ENCODE peak calls at places on chromosomes 5 and 9, in seven cellular contexts. P, H, D, E, Q, N and G are unnamed samples.

GRCh38 chr5:64612349-64612961 is 77.8 kb upstream of the SHISAL2B start:
- DNase-seq in D (peak), E (peak), Q (no peak), H (peak), P (no peak), N (peak), G (peak)

GRCh38 chr5:104793031-104793430 is 1230.4 kb upstream of the NUDT12 start:
- DNase-seq in N (no peak), E (peak), P (no peak), Q (no peak), H (peak), D (no peak), G (no peak)

GRCh38 chr9:101387871-101388506 is 3.2 kb upstream of the BAAT start:
- DNase-seq in H (peak), P (no peak), N (peak), E (no peak), D (peak), Q (peak), G (no peak)

GRCh38 chr9:116232425-116233159 is 79.0 kb downstream of the PAPPA start:
- DNase-seq in H (peak), N (peak), E (no peak), P (no peak), Q (no peak), D (peak), G (no peak)

GRCh38 chr9:68507098-68507795 is 33.4 kb downstream of the TMEM252 start:
- DNase-seq in N (peak), D (peak), E (peak), H (no peak), P (no peak), Q (no peak), G (no peak)

GRCh38 chr5:103598997-103599556 is 36.5 kb upstream of the NUDT12 start:
- DNase-seq in P (no peak), N (no peak), E (peak), D (no peak), Q (no peak), H (peak), G (no peak)

GRCh38 chr9:121698627-121699270 is 47.3 kb downstream of the DAB2IP start:
- DNase-seq in Q (no peak), D (peak), P (no peak), E (no peak), H (no peak), N (no peak), G (no peak)

GRCh38 chr9:127570533-127571111 is 41.5 kb upstream of the STXBP1 start:
- DNase-seq in D (no peak), Q (no peak), H (no peak), E (no peak), P (no peak), N (no peak), G (no peak)

GRCh38 chr9:84991506-84991855 is 322.0 kb downstream of the NTRK2 start:
- DNase-seq in D (no peak), Q (no peak), N (no peak), E (no peak), P (no peak), H (no peak), G (peak)

GRCh38 chr9:79955300-79955699 is 383.5 kb downstream of the TLE4 start:
- DNase-seq in N (no peak), D (no peak), H (no peak), P (no peak), Q (no peak), E (no peak), G (no peak)

GRCh38 chr9:4540425-4540824 is 50.2 kb downstream of the SLC1A1 start:
- DNase-seq in Q (no peak), P (no peak), E (no peak), D (no peak), N (no peak), H (no peak), G (no peak)

GRCh38 chr9:91116226-91116625 is 245.5 kb downstream of the AUH start:
- DNase-seq in P (no peak), D (no peak), N (peak), Q (no peak), H (no peak), E (no peak), G (no peak)

GRCh38 chr9:127555830-127556820 is 56.0 kb upstream of the STXBP1 start:
- DNase-seq in E (peak), N (peak), D (peak), P (no peak), H (peak), Q (peak), G (no peak)

GRCh38 chr9:818958-819357 is 22.5 kb upstream of the DMRT1 start:
- DNase-seq in P (no peak), E (no peak), Q (no peak), N (no peak), H (no peak), D (no peak), G (no peak)

GRCh38 chr5:136014049-136014516 is 14.7 kb upstream of the TGFBI start:
- DNase-seq in E (no peak), Q (no peak), H (peak), D (no peak), N (peak), P (no peak), G (no peak)

GRCh38 chr9:976805-977360 is 428 bp downstream of the DMRT3 start:
- DNase-seq in E (no peak), Q (no peak), N (no peak), P (no peak), D (no peak), H (no peak), G (no peak)

GRCh38 chr5:9482381-9482780 is 63.5 kb downstream of the SEMA5A start:
- DNase-seq in P (no peak), D (no peak), E (no peak), Q (no peak), N (no peak), H (no peak), G (no peak)